ENCODE peak calls at places on chromosomes 5 and 9, in seven cellular contexts. A is thyroid gland, K is cardiac muscle cell, H is aorta, N is HepG2, L is colonic mucosa, B is psoas muscle. W is an unnamed sample.

GRCh38 chr9:116278326-116278725 is 124.7 kb downstream of the PAPPA start:
- DNase-seq in K (no peak), A (no peak), L (no peak), B (no peak), N (no peak), H (no peak), W (no peak)

GRCh38 chr9:110048473-110048975 is 159.4 kb downstream of the C9orf152 start:
- DNase-seq in L (peak; percentile 82), A (peak; percentile 73), N (no peak), K (peak; percentile 77), H (peak; percentile 94), B (peak; percentile 76), W (peak; percentile 85)

GRCh38 chr5:77518304-77518703 is 26.2 kb upstream of the WDR41 start:
- DNase-seq in K (peak; percentile 15), N (peak; percentile 18), B (no peak), A (no peak), H (no peak), L (no peak), W (no peak)

GRCh38 chr9:68996457-68996856 is 17.5 kb downstream of the PRKACG start:
- DNase-seq in K (no peak), B (no peak), H (no peak), A (no peak), L (no peak), N (no peak), W (no peak)

GRCh38 chr5:66876266-66876807 is 280.1 kb downstream of the MAST4 start:
- DNase-seq in H (no peak), B (no peak), N (no peak), L (no peak), K (no peak), A (no peak), W (no peak)

GRCh38 chr5:148729182-148729581 is 74.9 kb upstream of the HTR4 start:
- DNase-seq in H (no peak), A (no peak), L (no peak), B (no peak), N (no peak), K (peak; percentile 59), W (no peak)

GRCh38 chr9:104346645-104347175 is 157.4 kb upstream of the OR13F1 start:
- DNase-seq in L (no peak), N (no peak), A (no peak), B (no peak), K (no peak), H (no peak), W (no peak)

GRCh38 chr9:126055386-126055785 is 271.2 kb upstream of the MVB12B start:
- DNase-seq in B (no peak), K (no peak), H (peak; percentile 53), A (no peak), N (no peak), L (no peak), W (no peak)

GRCh38 chr5:38636626-38637025 is 80.2 kb upstream of the LIFR start:
- DNase-seq in L (no peak), K (no peak), A (peak; percentile 76), N (no peak), B (no peak), H (no peak), W (no peak)

GRCh38 chr5:109694451-109694891 is 4.7 kb downstream of the MAN2A1 start:
- DNase-seq in K (no peak), A (no peak), N (no peak), L (no peak), H (no peak), B (no peak), W (no peak)

GRCh38 chr9:108476574-108476973 is 379.2 kb downstream of the ACTL7B start:
- DNase-seq in H (no peak), L (no peak), A (no peak), K (no peak), B (no peak), N (no peak), W (no peak)

GRCh38 chr5:9557696-9558095 is 11.8 kb upstream of the SEMA5A start:
- DNase-seq in K (no peak), L (no peak), N (no peak), B (no peak), A (no peak), H (no peak), W (no peak)

GRCh38 chr5:131867524-131867923 is 70.7 kb upstream of the FNIP1 start:
- DNase-seq in K (no peak), L (no peak), B (no peak), A (no peak), N (no peak), H (no peak), W (no peak)

GRCh38 chr5:141521244-141521781 is 32.4 kb downstream of the PCDHGC5 start:
- DNase-seq in L (peak; percentile 53), N (peak; percentile 81), H (no peak), A (no peak), B (no peak), K (no peak), W (no peak)

GRCh38 chr5:154714271-154714986 is 40.7 kb upstream of the LARP1 start:
- DNase-seq in N (peak; percentile 66), A (peak; percentile 54), K (no peak), B (no peak), L (peak; percentile 60), H (no peak), W (no peak)

GRCh38 chr9:122102156-122102555 is 9.0 kb upstream of the TTLL11 start:
- DNase-seq in A (no peak), H (peak; percentile 44), B (no peak), L (no peak), N (no peak), K (no peak), W (no peak)
- H3K27ac ChIP-seq in A (no peak overlapping the region), H (no peak overlapping the region), B (no peak overlapping the region), L (no peak overlapping the region), N (no peak overlapping the region), K (no peak overlapping the region), W (no peak overlapping the region)

DNA sequence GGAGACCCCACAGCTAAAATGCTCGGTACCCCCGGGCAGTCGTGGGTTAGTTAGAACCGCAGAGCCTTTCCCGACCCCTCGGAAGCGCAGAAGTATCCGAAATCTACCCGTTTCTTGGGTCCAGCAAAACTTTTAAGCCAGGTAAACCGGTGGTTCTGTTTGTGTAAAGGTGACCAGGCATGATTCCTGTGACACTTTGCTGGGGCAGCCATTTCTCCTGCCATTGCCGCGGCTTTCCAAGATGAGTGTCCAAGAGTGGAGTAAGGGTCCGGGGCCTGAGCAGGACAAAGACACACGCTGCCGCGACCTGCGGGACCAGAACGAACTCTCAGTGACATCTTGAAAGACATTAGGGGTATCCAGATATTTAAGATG is 655 bp downstream of the MARVELD2 start:
- DNase-seq in B (no peak), N (peak; percentile 5), H (no peak), L (peak; percentile 53), A (peak; percentile 56), K (peak; percentile 5), W (peak; percentile 6)
- H3K4me3 ChIP-seq in B (peak overlapping the region; percentile 56), N (peak overlapping the region; percentile 79), H (no peak overlapping the region), L (peak overlapping the region; percentile 70), A (peak overlapping the region; percentile 63), K (peak overlapping the region; percentile 43), W (no peak overlapping the region)

DNA sequence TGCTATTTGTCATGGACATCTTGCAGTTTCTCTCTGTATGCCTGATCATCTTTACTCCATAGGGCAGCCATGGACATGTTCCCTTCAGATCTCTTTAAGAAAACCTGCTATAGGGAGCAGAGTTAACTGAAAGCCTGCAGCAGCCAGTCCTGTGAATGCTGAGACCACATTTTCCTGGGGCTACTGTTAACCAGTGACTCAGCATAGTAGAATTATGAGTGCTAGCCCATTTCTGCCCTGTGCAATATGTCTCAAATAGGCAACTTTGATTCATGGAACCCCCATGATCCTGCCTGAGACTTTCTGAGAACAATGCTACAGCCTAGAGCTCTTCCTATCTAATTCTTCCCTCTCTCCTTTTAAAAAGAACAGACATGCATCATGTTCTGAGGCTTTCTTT is 624.2 kb downstream of the CHSY3 start:
- DNase-seq in L (no peak), B (no peak), A (no peak), N (no peak), K (no peak), H (no peak), W (no peak)
- H3K27ac ChIP-seq in L (no peak overlapping the region), B (no peak overlapping the region), A (no peak overlapping the region), N (no peak overlapping the region), K (no peak overlapping the region), H (no peak overlapping the region), W (no peak overlapping the region)

GRCh38 chr5:121319292-121319691 is 532.4 kb upstream of the FTMT start:
- DNase-seq in N (no peak), K (no peak), H (no peak), B (no peak), A (no peak), L (no peak), W (no peak)
- H3K4me3 ChIP-seq in N (no peak overlapping the region), K (no peak overlapping the region), H (no peak overlapping the region), B (no peak overlapping the region), A (no peak overlapping the region), L (no peak overlapping the region), W (no peak overlapping the region)

GRCh38 chr9:76323481-76323880 is 70.7 kb downstream of the RFK start:
- DNase-seq in N (no peak), A (no peak), K (no peak), L (no peak), B (no peak), H (no peak), W (no peak)
- H3K27ac ChIP-seq in N (no peak overlapping the region), A (no peak overlapping the region), K (no peak overlapping the region), L (no peak overlapping the region), B (no peak overlapping the region), H (no peak overlapping the region), W (no peak overlapping the region)

GRCh38 chr5:143029293-143029692 is 259.1 kb downstream of the ARHGAP26 start:
- DNase-seq in N (no peak), L (no peak), H (no peak), A (no peak), B (no peak), K (no peak), W (no peak)
- H3K4me3 ChIP-seq in N (no peak overlapping the region), L (no peak overlapping the region), H (no peak overlapping the region), A (no peak overlapping the region), B (no peak overlapping the region), K (no peak overlapping the region), W (no peak overlapping the region)

GRCh38 chr5:173670791-173671120 is 54.3 kb upstream of the BOD1 start:
- DNase-seq in N (no peak), L (no peak), A (peak; percentile 88), K (no peak), B (no peak), H (no peak), W (no peak)
- H3K27ac ChIP-seq in N (no peak overlapping the region), L (no peak overlapping the region), A (peak overlapping the region; percentile 84), K (no peak overlapping the region), B (peak overlapping the region; percentile 62), H (no peak overlapping the region), W (no peak overlapping the region)

GRCh38 chr5:43000914-43001313 is 39.2 kb downstream of the ANXA2R start:
- DNase-seq in B (no peak), A (no peak), H (no peak), N (no peak), K (no peak), L (no peak), W (no peak)
- H3K4me3 ChIP-seq in B (peak overlapping the region; percentile 40), A (no peak overlapping the region), H (no peak overlapping the region), N (peak overlapping the region; percentile 67), K (peak overlapping the region; percentile 20), L (no peak overlapping the region), W (no peak overlapping the region)

GRCh38 chr9:27771803-27772545 is 198.7 kb upstream of the C9orf72 start:
- DNase-seq in H (no peak), K (no peak), N (no peak), A (no peak), L (no peak), B (no peak), W (no peak)
- H3K27ac ChIP-seq in H (no peak overlapping the region), K (no peak overlapping the region), N (no peak overlapping the region), A (no peak overlapping the region), L (no peak overlapping the region), B (no peak overlapping the region), W (no peak overlapping the region)